ENCODE peak calls at places on chromosomes 16 and 17, in seven cellular contexts. Z is stimulated activated CD4-positive, alpha-beta T cell treated with anti-CD3 and anti-CD28 coated beads, Interleukin-4, amount 100 ng/mL, for 4 hours; M is left kidney; A is GM23338; B is WTC11; Q is SJCRH30; Y is myocyte. J is an unnamed sample.
A peak's percentile ranks its signal among the peaks of the same experiment; 100 is the strongest.

GRCh38 chr17:38333635-38334295 is 10.0 kb downstream of the GPR179 start:
- DNase-seq in M (peak; percentile 72), B (peak; percentile 96), Z (peak; percentile 19), A (peak; percentile 91), Y (peak; percentile 17), Q (peak; percentile 66), J (no peak)

GRCh38 chr17:68509151-68510057 is 2.8 kb upstream of the PRKAR1A start:
- DNase-seq in M (peak; percentile 81), B (no peak), Q (peak; percentile 93), A (no peak), Y (peak; percentile 75), Z (no peak), J (no peak)

GRCh38 chr17:39653316-39653661 is 11.9 kb upstream of the TCAP start:
- DNase-seq in Y (no peak), M (no peak), B (no peak), Z (no peak), A (no peak), Q (no peak), J (no peak)

GRCh38 chr16:86774931-86775330 is 196.6 kb downstream of the FOXL1 start:
- DNase-seq in A (no peak), M (no peak), Q (no peak), B (no peak), Z (no peak), Y (no peak), J (no peak)

GRCh38 chr16:67431077-67431804 is at the start of gene HSD11B2:
- DNase-seq in A (peak; percentile 83), Y (peak; percentile 79), Z (peak; percentile 36), Q (peak; percentile 86), M (peak; percentile 85), B (peak; percentile 75), J (peak; percentile 52)

GRCh38 chr16:13856811-13857511 is 63.0 kb upstream of the ERCC4 start:
- DNase-seq in Q (no peak), B (no peak), Z (no peak), M (no peak), Y (no peak), A (no peak), J (no peak)

GRCh38 chr17:45999900-46000290 is 845 bp downstream of the STH start:
- DNase-seq in Q (no peak), Z (no peak), A (no peak), M (no peak), B (no peak), Y (no peak), J (no peak)

GRCh38 chr17:73667184-73667959 is 23.1 kb upstream of the SDK2 start:
- DNase-seq in B (no peak), A (no peak), M (no peak), Q (no peak), Y (no peak), Z (no peak), J (no peak)

GRCh38 chr17:59753522-59754467 is 46.3 kb downstream of the VMP1 start:
- DNase-seq in A (peak; percentile 91), B (no peak), Z (no peak), Q (peak; percentile 86), Y (peak; percentile 93), M (peak; percentile 93), J (no peak)

GRCh38 chr16:73197598-73197997 is 149.7 kb upstream of the ZFHX3 start:
- DNase-seq in M (no peak), A (no peak), Y (no peak), B (no peak), Q (no peak), Z (no peak), J (no peak)

GRCh38 chr17:8163978-8164814 is 1.4 kb upstream of the VAMP2 start:
- DNase-seq in Y (peak; percentile 95), A (peak; percentile 59), B (no peak), Z (peak; percentile 60), Q (peak; percentile 64), M (peak; percentile 95), J (peak; percentile 86)

GRCh38 chr17:45895304-45895968 is 1.1 kb downstream of the MAPT start:
- DNase-seq in Q (no peak), Y (no peak), B (peak; percentile 38), M (peak; percentile 84), A (peak; percentile 51), Z (no peak), J (peak; percentile 19)

GRCh38 chr17:44307387-44308186 is 814 bp upstream of the RUNDC3A start:
- DNase-seq in Y (peak; percentile 55), Z (no peak), B (peak; percentile 76), A (peak; percentile 82), M (peak; percentile 90), Q (peak; percentile 70), J (no peak)

GRCh38 chr16:52078716-52079655 is 468.0 kb downstream of the TOX3 start:
- DNase-seq in B (no peak), A (no peak), Z (no peak), Y (no peak), M (no peak), Q (no peak), J (no peak)

GRCh38 chr16:31179153-31179746 is 689 bp upstream of the FUS start:
- DNase-seq in B (no peak), Z (no peak), A (no peak), Y (no peak), M (peak; percentile 24), Q (no peak), J (no peak)

GRCh38 chr16:57372372-57373116 is at the start of gene CX3CL1:
- DNase-seq in B (peak; percentile 68), M (peak; percentile 97), Q (peak; percentile 77), Z (no peak), A (peak; percentile 81), Y (peak; percentile 22), J (peak; percentile 69)

GRCh38 chr16:51184702-51185433 is 33.8 kb upstream of the SALL1 start:
- DNase-seq in A (no peak), B (no peak), Z (no peak), M (no peak), Y (no peak), Q (no peak), J (no peak)